ENCODE peak calls at places on chromosomes 12 and 14, in ten cellular contexts. X is HTR-8/SVneo; Q is CD4-positive, alpha-beta memory T cell; K is NCI-H510A treated with DMSO at 0.1 percent for 48 hours; Z is fibroblast of lung; T is stimulated activated CD4-positive, alpha-beta T cell treated with anti-CD3 and anti-CD28 coated beads, Interleukin-12 subunit alpha, Interleukin-12 subunit beta, amount 100 ng/mL, for 4 hours; R is AG08396; F is pancreas; B is activated CD4-positive, CD25-positive, alpha-beta regulatory T cell; L is cardiac fibroblast. J is an unnamed sample.

GRCh38 chr14:73153272-73153671 is 17.0 kb downstream of the PSEN1 start:
- DNase-seq in X (no peak), Q (no peak), K (no peak), Z (no peak), T (no peak), R (peak), F (no peak), B (no peak), L (peak), J (no peak)

GRCh38 chr12:26809611-26810298 is 23.2 kb downstream of the ITPR2 start:
- DNase-seq in X (no peak), Q (no peak), K (no peak), Z (no peak), T (no peak), R (no peak), F (no peak), B (no peak), L (no peak), J (no peak)

GRCh38 chr12:108551556-108551955 is 9.4 kb downstream of the SART3 start:
- DNase-seq in X (no peak), Q (no peak), K (no peak), Z (peak), T (no peak), R (no peak), F (no peak), B (no peak), L (peak), J (no peak)

GRCh38 chr12:10753066-10753465 is 29.9 kb upstream of the YBX3 start:
- DNase-seq in X (no peak), Q (no peak), K (no peak), Z (peak), T (no peak), R (peak), F (no peak), B (no peak), L (peak), J (no peak)

GRCh38 chr14:99519931-99520421 is 38.8 kb downstream of the CCNK start:
- DNase-seq in X (no peak), Q (no peak), K (no peak), Z (no peak), T (no peak), R (no peak), F (peak), B (no peak), L (no peak), J (no peak)

GRCh38 chr14:77923131-77923933 is 123.4 kb downstream of the ADCK1 start:
- DNase-seq in X (no peak), Q (no peak), K (no peak), Z (no peak), T (no peak), R (no peak), F (no peak), B (no peak), L (no peak), J (no peak)

GRCh38 chr12:47231456-47231855 is 151.7 kb upstream of the AMIGO2 start:
- DNase-seq in X (no peak), Q (no peak), K (no peak), Z (no peak), T (no peak), R (no peak), F (no peak), B (no peak), L (no peak), J (no peak)

GRCh38 chr12:13204428-13204827 is 7.9 kb downstream of the EMP1 start:
- DNase-seq in X (no peak), Q (no peak), K (no peak), Z (peak), T (no peak), R (no peak), F (no peak), B (no peak), L (peak), J (no peak)

GRCh38 chr12:117412465-117413190 is 51.2 kb upstream of the NOS1 start:
- DNase-seq in X (no peak), Q (no peak), K (no peak), Z (no peak), T (no peak), R (no peak), F (no peak), B (no peak), L (no peak), J (no peak)

GRCh38 chr14:100900837-100901390 is 2.6 kb downstream of the RTL1 start:
- DNase-seq in X (no peak), Q (peak), K (peak), Z (no peak), T (no peak), R (no peak), F (peak), B (no peak), L (no peak), J (no peak)

J was measured in GM12892.